ENCODE peak calls at places on chromosomes 1 and 21, in nine cellular contexts. H, W, S, T, V, Z, U, N and F are unnamed samples.

GRCh38 chr1:176073524-176074157 is 133.4 kb downstream of the COP1 start:
- DNase-seq in H (peak; percentile 72), W (no peak), S (no peak), T (peak; percentile 51), V (no peak), Z (no peak), U (peak; percentile 93), N (peak; percentile 32), F (peak; percentile 77)

GRCh38 chr1:8382051-8382505 is 64.2 kb downstream of the SLC45A1 start:
- DNase-seq in H (no peak), W (no peak), S (no peak), T (peak; percentile 12), V (no peak), Z (no peak), U (peak; percentile 40), N (no peak), F (no peak)

GRCh38 chr1:160221089-160221488 is 15.9 kb downstream of the PEA15 start:
- DNase-seq in H (no peak), W (no peak), S (no peak), T (no peak), V (no peak), Z (no peak), U (no peak), N (no peak), F (no peak)

GRCh38 chr1:4087530-4088420 is 187.7 kb upstream of the C1orf174 start:
- DNase-seq in H (no peak), W (peak; percentile 19), S (no peak), T (no peak), V (no peak), Z (no peak), U (peak; percentile 1), N (no peak), F (no peak)

GRCh38 chr1:209576798-209577197 is 6.7 kb upstream of the CAMK1G start:
- DNase-seq in H (peak; percentile 58), W (peak; percentile 78), S (peak; percentile 54), T (peak; percentile 60), V (peak; percentile 82), Z (peak; percentile 78), U (peak; percentile 88), N (peak; percentile 76), F (peak; percentile 44)

GRCh38 chr1:156419863-156420208 is 50.8 kb downstream of the RHBG start:
- DNase-seq in H (no peak), W (no peak), S (peak; percentile 26), T (no peak), V (no peak), Z (no peak), U (peak; percentile 77), N (no peak), F (peak; percentile 44)

GRCh38 chr1:187893471-187893870 is 1064.7 kb downstream of the PLA2G4A start:
- DNase-seq in H (no peak), W (no peak), S (no peak), T (no peak), V (no peak), Z (no peak), U (no peak), N (no peak), F (no peak)

GRCh38 chr21:34270406-34270805 is 93.4 kb upstream of the KCNE2 start:
- DNase-seq in H (no peak), W (no peak), S (no peak), T (no peak), V (no peak), Z (no peak), U (no peak), N (no peak), F (no peak)

GRCh38 chr1:240705584-240705983 is 93.6 kb upstream of the GREM2 start:
- DNase-seq in H (peak; percentile 76), W (no peak), S (no peak), T (no peak), V (no peak), Z (no peak), U (no peak), N (no peak), F (no peak)

GRCh38 chr1:63829349-63830327 is 55.8 kb downstream of the ROR1 start:
- DNase-seq in H (no peak), W (no peak), S (no peak), T (no peak), V (no peak), Z (no peak), U (no peak), N (no peak), F (no peak)

GRCh38 chr1:89065077-89065868 is at the start of gene GBP1:
- DNase-seq in H (peak; percentile 88), W (no peak), S (no peak), T (peak; percentile 66), V (no peak), Z (no peak), U (no peak), N (no peak), F (no peak)

GRCh38 chr1:11550664-11551283 is 71.8 kb downstream of the DISP3 start:
- DNase-seq in H (peak; percentile 72), W (peak; percentile 61), S (no peak), T (no peak), V (peak; percentile 53), Z (no peak), U (peak; percentile 97), N (peak; percentile 69), F (peak; percentile 56)

GRCh38 chr1:190022709-190023108 is 455.0 kb downstream of the BRINP3 start:
- DNase-seq in H (peak; percentile 75), W (no peak), S (no peak), T (no peak), V (no peak), Z (no peak), U (no peak), N (no peak), F (no peak)
- TF ChIP-seq CTCF in H (no peak), W (no peak), S (no peak), T (no peak), V (no peak), Z (no peak), U (no peak), N (no peak), F (no peak)

GRCh38 chr1:40692429-40692905 is 963 bp downstream of the NFYC start:
- DNase-seq in H (peak; percentile 25), W (no peak), S (peak; percentile 7), T (no peak), V (no peak), Z (no peak), U (peak; percentile 63), N (no peak), F (no peak)
- H3K4me1 ChIP-seq in H (no peaks in the 10 kb centered on the region), W (peaks cover 8% of the 10 kb centered on the region), S (peaks cover 25% of the 10 kb centered on the region), T (no peaks in the 10 kb centered on the region), V (peaks cover 2% of the 10 kb centered on the region), Z (peaks cover 43% of the 10 kb centered on the region), U (peaks cover 44% of the 10 kb centered on the region), N (no peaks in the 10 kb centered on the region), F (peaks cover 59% of the 10 kb centered on the region)

GRCh38 chr1:65170511-65171142 is 22.6 kb downstream of the AK4 start:
- DNase-seq in H (peak; percentile 42), W (peak; percentile 63), S (no peak), T (peak; percentile 27), V (no peak), Z (no peak), U (no peak), N (no peak), F (no peak)
- H3K27ac ChIP-seq in H (no peak overlapping the region), W (peak overlapping the region; percentile 76), S (no peak overlapping the region), T (no peak overlapping the region), V (no peak overlapping the region), Z (no peak overlapping the region), U (peak overlapping the region; percentile 51), N (peak overlapping the region; percentile 41), F (no peak overlapping the region)

DNA sequence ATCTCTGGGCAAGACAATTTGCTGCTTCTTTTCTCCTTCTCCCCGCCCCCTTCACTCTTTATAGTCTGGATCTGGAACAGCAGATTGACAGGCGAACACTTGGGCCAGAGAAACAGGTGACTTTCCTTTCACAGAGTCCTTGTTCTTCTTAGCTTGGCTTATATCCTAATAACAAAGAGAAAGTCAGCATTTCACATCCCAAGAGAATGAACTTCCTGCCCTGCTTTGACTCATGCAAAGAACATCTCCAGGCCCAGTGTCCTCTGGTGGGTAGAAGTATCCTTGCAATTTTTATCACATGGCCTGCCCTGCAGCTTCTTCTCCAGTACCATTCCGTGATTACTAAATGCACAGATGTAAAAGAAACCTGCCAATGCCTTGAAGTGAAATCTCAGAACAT is 764.4 kb downstream of the ADGRL2 start:
- DNase-seq in H (peak; percentile 19), W (no peak), S (no peak), T (no peak), V (no peak), Z (no peak), U (peak; percentile 50), N (no peak), F (no peak)
- TF ChIP-seq CTCF in H (no peak), W (no peak), S (no peak), T (no peak), V (no peak), Z (no peak), U (no peak), N (no peak), F (no peak)

GRCh38 chr1:232561381-232561780 is 68.6 kb downstream of the SIPA1L2 start:
- DNase-seq in H (no peak), W (no peak), S (no peak), T (no peak), V (no peak), Z (no peak), U (no peak), N (no peak), F (peak; percentile 69)

GRCh38 chr1:232560940-232561339 is 69.0 kb downstream of the SIPA1L2 start:
- DNase-seq in H (no peak), W (no peak), S (no peak), T (no peak), V (no peak), Z (no peak), U (no peak), N (no peak), F (no peak)

GRCh38 chr1:232557661-232558260 is 72.2 kb downstream of the SIPA1L2 start:
- DNase-seq in H (no peak), W (no peak), S (no peak), T (no peak), V (no peak), Z (no peak), U (no peak), N (no peak), F (no peak)

GRCh38 chr1:232557096-232557495 is 72.8 kb downstream of the SIPA1L2 start:
- DNase-seq in H (no peak), W (no peak), S (no peak), T (no peak), V (no peak), Z (no peak), U (no peak), N (no peak), F (no peak)

DNA sequence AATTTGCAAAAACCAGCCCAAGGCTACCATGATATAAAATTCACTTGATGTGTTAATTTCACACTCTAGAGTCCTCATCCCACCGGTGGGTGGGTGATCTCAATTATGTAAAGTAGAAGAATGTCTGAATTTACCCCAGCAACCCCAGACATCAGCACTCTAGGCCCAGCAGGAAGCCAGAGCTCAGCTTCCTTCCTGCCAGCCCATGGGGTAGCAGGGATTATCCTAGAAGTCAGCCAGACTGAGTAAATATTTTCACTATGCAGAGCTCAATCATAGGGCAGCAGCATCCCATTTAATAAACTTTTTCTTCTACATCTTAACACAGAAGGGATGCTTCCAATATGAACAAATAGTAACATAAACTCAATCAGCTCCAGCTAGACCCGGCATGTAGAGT is 71.0 kb downstream of the SIPA1L2 start:
- DNase-seq in H (no peak), W (no peak), S (no peak), T (no peak), V (no peak), Z (no peak), U (peak; percentile 56), N (no peak), F (peak; percentile 43)
- H3K4me1 ChIP-seq in H (peaks cover 11% of the 10 kb centered on the region), W (no peaks in the 10 kb centered on the region), S (no peaks in the 10 kb centered on the region), T (no peaks in the 10 kb centered on the region), V (peaks cover 9% of the 10 kb centered on the region), Z (peaks cover 20% of the 10 kb centered on the region), U (peaks cover 44% of the 10 kb centered on the region), N (peaks cover 32% of the 10 kb centered on the region), F (peaks cover 85% of the 10 kb centered on the region)